ENCODE peak calls at places on chromosomes 5 and 9, in eight cellular contexts. One of them, this sample, is unnamed.

GRCh38 chr5:81838307-81838906 is 87.5 kb upstream of the SSBP2 start:
- DNase-seq in posterior cingulate gyrus: no peak
- DNase-seq in activated CD4-positive, alpha-beta T cell treated with anti-CD3 and anti-CD28 coated beads, Interleukin-2, amount 50 U/mL, for 24 hours: no peak
- DNase-seq in HEK293T: peak; percentile 53
- DNase-seq in T follicular helper cell: peak; percentile 5
- DNase-seq in CD8-positive, alpha-beta T cell: no peak
- DNase-seq in LoVo: peak; percentile 48
- DNase-seq in GM04504: no peak
- DNase-seq in this sample: peak; percentile 16

GRCh38 chr9:100700689-100701318 is 122.9 kb downstream of the CAVIN4 start:
- DNase-seq in GM04504: no peak
- DNase-seq in HEK293T: no peak
- DNase-seq in CD8-positive, alpha-beta T cell: no peak
- DNase-seq in LoVo: no peak
- DNase-seq in posterior cingulate gyrus: no peak
- DNase-seq in T follicular helper cell: no peak
- DNase-seq in activated CD4-positive, alpha-beta T cell treated with anti-CD3 and anti-CD28 coated beads, Interleukin-2, amount 50 U/mL, for 24 hours: peak; percentile 1
- DNase-seq in this sample: no peak

GRCh38 chr5:142000176-142000575 is 12.7 kb downstream of the GNPDA1 start:
- DNase-seq in T follicular helper cell: no peak
- DNase-seq in HEK293T: no peak
- DNase-seq in posterior cingulate gyrus: no peak
- DNase-seq in CD8-positive, alpha-beta T cell: no peak
- DNase-seq in activated CD4-positive, alpha-beta T cell treated with anti-CD3 and anti-CD28 coated beads, Interleukin-2, amount 50 U/mL, for 24 hours: no peak
- DNase-seq in GM04504: no peak
- DNase-seq in LoVo: no peak
- DNase-seq in this sample: no peak

GRCh38 chr5:88876714-88877113 is 6.3 kb downstream of the MEF2C start:
- DNase-seq in activated CD4-positive, alpha-beta T cell treated with anti-CD3 and anti-CD28 coated beads, Interleukin-2, amount 50 U/mL, for 24 hours: no peak
- DNase-seq in GM04504: no peak
- DNase-seq in HEK293T: no peak
- DNase-seq in T follicular helper cell: no peak
- DNase-seq in posterior cingulate gyrus: no peak
- DNase-seq in LoVo: no peak
- DNase-seq in CD8-positive, alpha-beta T cell: no peak
- DNase-seq in this sample: no peak

GRCh38 chr5:58764199-58764598 is 181.3 kb downstream of the RAB3C start:
- DNase-seq in posterior cingulate gyrus: no peak
- DNase-seq in GM04504: no peak
- DNase-seq in CD8-positive, alpha-beta T cell: no peak
- DNase-seq in LoVo: no peak
- DNase-seq in T follicular helper cell: no peak
- DNase-seq in HEK293T: no peak
- DNase-seq in activated CD4-positive, alpha-beta T cell treated with anti-CD3 and anti-CD28 coated beads, Interleukin-2, amount 50 U/mL, for 24 hours: no peak
- DNase-seq in this sample: no peak

GRCh38 chr9:16106211-16106610 is 553.4 kb downstream of the CCDC171 start:
- DNase-seq in T follicular helper cell: no peak
- DNase-seq in activated CD4-positive, alpha-beta T cell treated with anti-CD3 and anti-CD28 coated beads, Interleukin-2, amount 50 U/mL, for 24 hours: no peak
- DNase-seq in LoVo: no peak
- DNase-seq in HEK293T: no peak
- DNase-seq in CD8-positive, alpha-beta T cell: no peak
- DNase-seq in posterior cingulate gyrus: no peak
- DNase-seq in GM04504: no peak
- DNase-seq in this sample: no peak

GRCh38 chr9:127754761-127755557 is 19.9 kb upstream of the TOR2A start:
- DNase-seq in HEK293T: no peak
- DNase-seq in GM04504: no peak
- DNase-seq in LoVo: no peak
- DNase-seq in posterior cingulate gyrus: peak; percentile 58
- DNase-seq in T follicular helper cell: no peak
- DNase-seq in CD8-positive, alpha-beta T cell: no peak
- DNase-seq in activated CD4-positive, alpha-beta T cell treated with anti-CD3 and anti-CD28 coated beads, Interleukin-2, amount 50 U/mL, for 24 hours: no peak
- DNase-seq in this sample: no peak

GRCh38 chr5:42555010-42555409 is 131.8 kb downstream of the GHR start:
- DNase-seq in HEK293T: no peak
- DNase-seq in posterior cingulate gyrus: no peak
- DNase-seq in LoVo: no peak
- DNase-seq in GM04504: no peak
- DNase-seq in activated CD4-positive, alpha-beta T cell treated with anti-CD3 and anti-CD28 coated beads, Interleukin-2, amount 50 U/mL, for 24 hours: no peak
- DNase-seq in T follicular helper cell: no peak
- DNase-seq in CD8-positive, alpha-beta T cell: no peak
- DNase-seq in this sample: no peak

GRCh38 chr5:174293006-174293405 is 247.5 kb downstream of the NSG2 start:
- DNase-seq in activated CD4-positive, alpha-beta T cell treated with anti-CD3 and anti-CD28 coated beads, Interleukin-2, amount 50 U/mL, for 24 hours: no peak
- DNase-seq in HEK293T: no peak
- DNase-seq in T follicular helper cell: no peak
- DNase-seq in posterior cingulate gyrus: no peak
- DNase-seq in GM04504: no peak
- DNase-seq in LoVo: no peak
- DNase-seq in CD8-positive, alpha-beta T cell: no peak
- DNase-seq in this sample: no peak

GRCh38 chr9:112601646-112602045 is 115.0 kb downstream of the KIAA1958 start:
- DNase-seq in T follicular helper cell: no peak
- DNase-seq in LoVo: no peak
- DNase-seq in posterior cingulate gyrus: no peak
- DNase-seq in CD8-positive, alpha-beta T cell: no peak
- DNase-seq in GM04504: no peak
- DNase-seq in HEK293T: no peak
- DNase-seq in activated CD4-positive, alpha-beta T cell treated with anti-CD3 and anti-CD28 coated beads, Interleukin-2, amount 50 U/mL, for 24 hours: no peak
- DNase-seq in this sample: no peak

GRCh38 chr5:96796434-96796833 is 11.3 kb downstream of the ERAP1 start:
- DNase-seq in T follicular helper cell: no peak
- DNase-seq in GM04504: no peak
- DNase-seq in activated CD4-positive, alpha-beta T cell treated with anti-CD3 and anti-CD28 coated beads, Interleukin-2, amount 50 U/mL, for 24 hours: no peak
- DNase-seq in posterior cingulate gyrus: no peak
- DNase-seq in HEK293T: no peak
- DNase-seq in LoVo: no peak
- DNase-seq in CD8-positive, alpha-beta T cell: no peak
- DNase-seq in this sample: no peak

GRCh38 chr5:62371409-62371808 is 32.3 kb downstream of the DIMT1 start:
- DNase-seq in posterior cingulate gyrus: no peak
- DNase-seq in LoVo: no peak
- DNase-seq in GM04504: no peak
- DNase-seq in T follicular helper cell: no peak
- DNase-seq in activated CD4-positive, alpha-beta T cell treated with anti-CD3 and anti-CD28 coated beads, Interleukin-2, amount 50 U/mL, for 24 hours: no peak
- DNase-seq in HEK293T: no peak
- DNase-seq in CD8-positive, alpha-beta T cell: no peak
- DNase-seq in this sample: no peak

GRCh38 chr9:1125741-1126140 is 75.6 kb downstream of the DMRT2 start:
- DNase-seq in T follicular helper cell: no peak
- DNase-seq in activated CD4-positive, alpha-beta T cell treated with anti-CD3 and anti-CD28 coated beads, Interleukin-2, amount 50 U/mL, for 24 hours: no peak
- DNase-seq in GM04504: no peak
- DNase-seq in LoVo: no peak
- DNase-seq in posterior cingulate gyrus: no peak
- DNase-seq in HEK293T: no peak
- DNase-seq in CD8-positive, alpha-beta T cell: no peak
- DNase-seq in this sample: peak; percentile 2

GRCh38 chr9:134488251-134488900 is 153.2 kb upstream of the COL5A1 start:
- DNase-seq in activated CD4-positive, alpha-beta T cell treated with anti-CD3 and anti-CD28 coated beads, Interleukin-2, amount 50 U/mL, for 24 hours: no peak
- DNase-seq in LoVo: no peak
- DNase-seq in T follicular helper cell: no peak
- DNase-seq in posterior cingulate gyrus: no peak
- DNase-seq in CD8-positive, alpha-beta T cell: no peak
- DNase-seq in GM04504: peak; percentile 53
- DNase-seq in HEK293T: no peak
- DNase-seq in this sample: no peak

GRCh38 chr9:115923903-115924668 is 229.5 kb upstream of the PAPPA start:
- DNase-seq in posterior cingulate gyrus: no peak
- DNase-seq in T follicular helper cell: no peak
- DNase-seq in CD8-positive, alpha-beta T cell: no peak
- DNase-seq in HEK293T: no peak
- DNase-seq in activated CD4-positive, alpha-beta T cell treated with anti-CD3 and anti-CD28 coated beads, Interleukin-2, amount 50 U/mL, for 24 hours: no peak
- DNase-seq in LoVo: no peak
- DNase-seq in GM04504: peak; percentile 51
- DNase-seq in this sample: peak; percentile 64

GRCh38 chr9:87546704-87547103 is 49.0 kb downstream of the DAPK1 start:
- DNase-seq in HEK293T: no peak
- DNase-seq in LoVo: no peak
- DNase-seq in activated CD4-positive, alpha-beta T cell treated with anti-CD3 and anti-CD28 coated beads, Interleukin-2, amount 50 U/mL, for 24 hours: no peak
- DNase-seq in CD8-positive, alpha-beta T cell: no peak
- DNase-seq in GM04504: no peak
- DNase-seq in posterior cingulate gyrus: no peak
- DNase-seq in T follicular helper cell: no peak
- DNase-seq in this sample: no peak

GRCh38 chr9:69174645-69175487 is 789 bp downstream of the TJP2 start:
- DNase-seq in GM04504: peak; percentile 95
- DNase-seq in HEK293T: peak; percentile 41
- DNase-seq in T follicular helper cell: no peak
- DNase-seq in CD8-positive, alpha-beta T cell: no peak
- DNase-seq in activated CD4-positive, alpha-beta T cell treated with anti-CD3 and anti-CD28 coated beads, Interleukin-2, amount 50 U/mL, for 24 hours: peak; percentile 24
- DNase-seq in LoVo: peak; percentile 36
- DNase-seq in posterior cingulate gyrus: no peak
- DNase-seq in this sample: peak; percentile 81

GRCh38 chr9:114096866-114097612 is 2.1 kb downstream of the KIF12 start:
- DNase-seq in activated CD4-positive, alpha-beta T cell treated with anti-CD3 and anti-CD28 coated beads, Interleukin-2, amount 50 U/mL, for 24 hours: no peak
- DNase-seq in LoVo: no peak
- DNase-seq in posterior cingulate gyrus: no peak
- DNase-seq in T follicular helper cell: no peak
- DNase-seq in CD8-positive, alpha-beta T cell: no peak
- DNase-seq in GM04504: no peak
- DNase-seq in HEK293T: no peak
- DNase-seq in this sample: no peak

GRCh38 chr9:9552665-9553064 is 1060.1 kb downstream of the PTPRD start:
- DNase-seq in activated CD4-positive, alpha-beta T cell treated with anti-CD3 and anti-CD28 coated beads, Interleukin-2, amount 50 U/mL, for 24 hours: no peak
- DNase-seq in HEK293T: no peak
- DNase-seq in LoVo: no peak
- DNase-seq in posterior cingulate gyrus: no peak
- DNase-seq in GM04504: no peak
- DNase-seq in T follicular helper cell: no peak
- DNase-seq in CD8-positive, alpha-beta T cell: no peak
- DNase-seq in this sample: no peak

GRCh38 chr5:30659417-30659816 is 534.1 kb upstream of the CDH6 start:
- DNase-seq in T follicular helper cell: no peak
- DNase-seq in LoVo: no peak
- DNase-seq in GM04504: no peak
- DNase-seq in activated CD4-positive, alpha-beta T cell treated with anti-CD3 and anti-CD28 coated beads, Interleukin-2, amount 50 U/mL, for 24 hours: no peak
- DNase-seq in CD8-positive, alpha-beta T cell: no peak
- DNase-seq in posterior cingulate gyrus: no peak
- DNase-seq in HEK293T: no peak
- DNase-seq in this sample: no peak

GRCh38 chr5:69074664-69075521 is 18.9 kb upstream of the SLC30A5 start:
- DNase-seq in LoVo: no peak
- DNase-seq in GM04504: no peak
- DNase-seq in T follicular helper cell: no peak
- DNase-seq in posterior cingulate gyrus: no peak
- DNase-seq in activated CD4-positive, alpha-beta T cell treated with anti-CD3 and anti-CD28 coated beads, Interleukin-2, amount 50 U/mL, for 24 hours: no peak
- DNase-seq in CD8-positive, alpha-beta T cell: no peak
- DNase-seq in HEK293T: no peak
- DNase-seq in this sample: no peak

GRCh38 chr9:112012026-112012902 is 115.7 kb downstream of the UGCG start:
- DNase-seq in HEK293T: no peak
- DNase-seq in activated CD4-positive, alpha-beta T cell treated with anti-CD3 and anti-CD28 coated beads, Interleukin-2, amount 50 U/mL, for 24 hours: no peak
- DNase-seq in T follicular helper cell: no peak
- DNase-seq in posterior cingulate gyrus: peak; percentile 65
- DNase-seq in GM04504: peak; percentile 83
- DNase-seq in LoVo: peak; percentile 91
- DNase-seq in CD8-positive, alpha-beta T cell: no peak
- DNase-seq in this sample: peak; percentile 91

GRCh38 chr5:68407312-68408239 is 192.0 kb downstream of the PIK3R1 start:
- DNase-seq in T follicular helper cell: no peak
- DNase-seq in activated CD4-positive, alpha-beta T cell treated with anti-CD3 and anti-CD28 coated beads, Interleukin-2, amount 50 U/mL, for 24 hours: no peak
- DNase-seq in CD8-positive, alpha-beta T cell: no peak
- DNase-seq in LoVo: no peak
- DNase-seq in posterior cingulate gyrus: no peak
- DNase-seq in GM04504: no peak
- DNase-seq in HEK293T: no peak
- DNase-seq in this sample: no peak

GRCh38 chr5:66653380-66653779 is 57.2 kb downstream of the MAST4 start:
- DNase-seq in LoVo: no peak
- DNase-seq in activated CD4-positive, alpha-beta T cell treated with anti-CD3 and anti-CD28 coated beads, Interleukin-2, amount 50 U/mL, for 24 hours: no peak
- DNase-seq in CD8-positive, alpha-beta T cell: no peak
- DNase-seq in T follicular helper cell: no peak
- DNase-seq in posterior cingulate gyrus: no peak
- DNase-seq in GM04504: peak; percentile 20
- DNase-seq in HEK293T: no peak
- DNase-seq in this sample: no peak

GRCh38 chr9:91138760-91139159 is 223.0 kb downstream of the AUH start:
- DNase-seq in HEK293T: no peak
- DNase-seq in activated CD4-positive, alpha-beta T cell treated with anti-CD3 and anti-CD28 coated beads, Interleukin-2, amount 50 U/mL, for 24 hours: no peak
- DNase-seq in GM04504: peak; percentile 67
- DNase-seq in T follicular helper cell: no peak
- DNase-seq in LoVo: peak; percentile 38
- DNase-seq in posterior cingulate gyrus: no peak
- DNase-seq in CD8-positive, alpha-beta T cell: no peak
- DNase-seq in this sample: peak; percentile 68

GRCh38 chr9:126151031-126151670 is 175.5 kb upstream of the MVB12B start:
- DNase-seq in LoVo: no peak
- DNase-seq in GM04504: no peak
- DNase-seq in T follicular helper cell: no peak
- DNase-seq in activated CD4-positive, alpha-beta T cell treated with anti-CD3 and anti-CD28 coated beads, Interleukin-2, amount 50 U/mL, for 24 hours: no peak
- DNase-seq in posterior cingulate gyrus: no peak
- DNase-seq in CD8-positive, alpha-beta T cell: no peak
- DNase-seq in HEK293T: no peak
- DNase-seq in this sample: no peak

GRCh38 chr5:83955916-83956315 is 235.3 kb upstream of the HAPLN1 start:
- DNase-seq in T follicular helper cell: no peak
- DNase-seq in activated CD4-positive, alpha-beta T cell treated with anti-CD3 and anti-CD28 coated beads, Interleukin-2, amount 50 U/mL, for 24 hours: no peak
- DNase-seq in posterior cingulate gyrus: no peak
- DNase-seq in GM04504: no peak
- DNase-seq in HEK293T: no peak
- DNase-seq in CD8-positive, alpha-beta T cell: no peak
- DNase-seq in LoVo: no peak
- DNase-seq in this sample: no peak

GRCh38 chr9:137019891-137020683 is 8.0 kb downstream of the ABCA2 start:
- DNase-seq in HEK293T: no peak
- DNase-seq in GM04504: no peak
- DNase-seq in CD8-positive, alpha-beta T cell: no peak
- DNase-seq in activated CD4-positive, alpha-beta T cell treated with anti-CD3 and anti-CD28 coated beads, Interleukin-2, amount 50 U/mL, for 24 hours: no peak
- DNase-seq in LoVo: no peak
- DNase-seq in T follicular helper cell: no peak
- DNase-seq in posterior cingulate gyrus: no peak
- DNase-seq in this sample: no peak

GRCh38 chr5:32027717-32028321 is 146.3 kb downstream of the GOLPH3 start:
- DNase-seq in activated CD4-positive, alpha-beta T cell treated with anti-CD3 and anti-CD28 coated beads, Interleukin-2, amount 50 U/mL, for 24 hours: no peak
- DNase-seq in posterior cingulate gyrus: peak; percentile 23
- DNase-seq in T follicular helper cell: no peak
- DNase-seq in GM04504: peak; percentile 90
- DNase-seq in HEK293T: no peak
- DNase-seq in CD8-positive, alpha-beta T cell: no peak
- DNase-seq in LoVo: peak; percentile 37
- DNase-seq in this sample: peak; percentile 51

GRCh38 chr9:19145881-19146280 is 18.6 kb upstream of the PLIN2 start:
- DNase-seq in CD8-positive, alpha-beta T cell: no peak
- DNase-seq in LoVo: no peak
- DNase-seq in GM04504: no peak
- DNase-seq in HEK293T: no peak
- DNase-seq in posterior cingulate gyrus: no peak
- DNase-seq in T follicular helper cell: no peak
- DNase-seq in activated CD4-positive, alpha-beta T cell treated with anti-CD3 and anti-CD28 coated beads, Interleukin-2, amount 50 U/mL, for 24 hours: no peak
- DNase-seq in this sample: no peak

GRCh38 chr5:177966009-177966838 is 29.8 kb downstream of the PROP1 start:
- DNase-seq in T follicular helper cell: no peak
- DNase-seq in CD8-positive, alpha-beta T cell: no peak
- DNase-seq in LoVo: no peak
- DNase-seq in activated CD4-positive, alpha-beta T cell treated with anti-CD3 and anti-CD28 coated beads, Interleukin-2, amount 50 U/mL, for 24 hours: no peak
- DNase-seq in posterior cingulate gyrus: no peak
- DNase-seq in GM04504: no peak
- DNase-seq in HEK293T: no peak
- DNase-seq in this sample: no peak